ENCODE peak calls at places on chromosomes 2 and 18, in four cellular contexts. One of them, this sample, is unnamed.

GRCh38 chr2:150618215-150618905 is 130.9 kb upstream of the RND3 start:
- DNase-seq in activated gamma-delta T cell treated with Interleukin-2 at 50 U/mL for 16 hours: no peak
- DNase-seq in RWPE1: no peak
- DNase-seq in activated CD4-positive, alpha-beta T cell treated with anti-CD3 and anti-CD28 coated beads, Interleukin-2, amount 50 U/mL, for 1 hour: no peak
- DNase-seq in this sample: no peak

GRCh38 chr18:45772081-45772480 is 48.1 kb downstream of the SLC14A1 start:
- DNase-seq in activated gamma-delta T cell treated with Interleukin-2 at 50 U/mL for 16 hours: no peak
- DNase-seq in RWPE1: no peak
- DNase-seq in activated CD4-positive, alpha-beta T cell treated with anti-CD3 and anti-CD28 coated beads, Interleukin-2, amount 50 U/mL, for 1 hour: no peak
- DNase-seq in this sample: no peak

GRCh38 chr18:58438161-58438983 is 190.5 kb downstream of the ALPK2 start:
- DNase-seq in activated gamma-delta T cell treated with Interleukin-2 at 50 U/mL for 16 hours: no peak
- DNase-seq in RWPE1: no peak
- DNase-seq in activated CD4-positive, alpha-beta T cell treated with anti-CD3 and anti-CD28 coated beads, Interleukin-2, amount 50 U/mL, for 1 hour: no peak
- DNase-seq in this sample: no peak

GRCh38 chr2:232288489-232288888 is 90.1 kb upstream of the ALPP start:
- DNase-seq in activated gamma-delta T cell treated with Interleukin-2 at 50 U/mL for 16 hours: no peak
- DNase-seq in RWPE1: no peak
- DNase-seq in activated CD4-positive, alpha-beta T cell treated with anti-CD3 and anti-CD28 coated beads, Interleukin-2, amount 50 U/mL, for 1 hour: no peak
- DNase-seq in this sample: no peak

GRCh38 chr18:42520074-42520473 is 565.0 kb downstream of the PIK3C3 start:
- DNase-seq in activated gamma-delta T cell treated with Interleukin-2 at 50 U/mL for 16 hours: no peak
- DNase-seq in RWPE1: no peak
- DNase-seq in activated CD4-positive, alpha-beta T cell treated with anti-CD3 and anti-CD28 coated beads, Interleukin-2, amount 50 U/mL, for 1 hour: no peak
- DNase-seq in this sample: no peak

GRCh38 chr2:120358734-120359465 is 13.0 kb downstream of the INHBB start:
- DNase-seq in activated gamma-delta T cell treated with Interleukin-2 at 50 U/mL for 16 hours: no peak
- DNase-seq in RWPE1: no peak
- DNase-seq in activated CD4-positive, alpha-beta T cell treated with anti-CD3 and anti-CD28 coated beads, Interleukin-2, amount 50 U/mL, for 1 hour: no peak
- DNase-seq in this sample: no peak

GRCh38 chr18:23115683-23116096 is 19.6 kb upstream of the CABLES1 start:
- DNase-seq in activated gamma-delta T cell treated with Interleukin-2 at 50 U/mL for 16 hours: no peak
- DNase-seq in RWPE1: peak
- DNase-seq in activated CD4-positive, alpha-beta T cell treated with anti-CD3 and anti-CD28 coated beads, Interleukin-2, amount 50 U/mL, for 1 hour: no peak
- DNase-seq in this sample: no peak

GRCh38 chr2:212441821-212442220 is 96.8 kb downstream of the ERBB4 start:
- DNase-seq in activated gamma-delta T cell treated with Interleukin-2 at 50 U/mL for 16 hours: no peak
- DNase-seq in RWPE1: no peak
- DNase-seq in activated CD4-positive, alpha-beta T cell treated with anti-CD3 and anti-CD28 coated beads, Interleukin-2, amount 50 U/mL, for 1 hour: no peak
- DNase-seq in this sample: no peak

GRCh38 chr2:232454630-232455029 is 1.3 kb upstream of the ALPI start:
- DNase-seq in activated gamma-delta T cell treated with Interleukin-2 at 50 U/mL for 16 hours: no peak
- DNase-seq in RWPE1: no peak
- DNase-seq in activated CD4-positive, alpha-beta T cell treated with anti-CD3 and anti-CD28 coated beads, Interleukin-2, amount 50 U/mL, for 1 hour: no peak
- DNase-seq in this sample: peak

GRCh38 chr18:33212363-33212762 is 228.2 kb downstream of the CCDC178 start:
- DNase-seq in activated gamma-delta T cell treated with Interleukin-2 at 50 U/mL for 16 hours: no peak
- DNase-seq in RWPE1: no peak
- DNase-seq in activated CD4-positive, alpha-beta T cell treated with anti-CD3 and anti-CD28 coated beads, Interleukin-2, amount 50 U/mL, for 1 hour: no peak
- DNase-seq in this sample: no peak

GRCh38 chr2:66283776-66284175 is 151.1 kb upstream of the MEIS1 start:
- DNase-seq in activated gamma-delta T cell treated with Interleukin-2 at 50 U/mL for 16 hours: no peak
- DNase-seq in RWPE1: no peak
- DNase-seq in activated CD4-positive, alpha-beta T cell treated with anti-CD3 and anti-CD28 coated beads, Interleukin-2, amount 50 U/mL, for 1 hour: no peak
- DNase-seq in this sample: no peak

GRCh38 chr2:175865716-175866115 is 136.4 kb downstream of the LNPK start:
- DNase-seq in activated gamma-delta T cell treated with Interleukin-2 at 50 U/mL for 16 hours: no peak
- DNase-seq in RWPE1: no peak
- DNase-seq in activated CD4-positive, alpha-beta T cell treated with anti-CD3 and anti-CD28 coated beads, Interleukin-2, amount 50 U/mL, for 1 hour: no peak
- DNase-seq in this sample: no peak

GRCh38 chr2:182973441-182974352 is 64.6 kb downstream of the NCKAP1 start:
- DNase-seq in activated gamma-delta T cell treated with Interleukin-2 at 50 U/mL for 16 hours: no peak
- DNase-seq in RWPE1: no peak
- DNase-seq in activated CD4-positive, alpha-beta T cell treated with anti-CD3 and anti-CD28 coated beads, Interleukin-2, amount 50 U/mL, for 1 hour: no peak
- DNase-seq in this sample: no peak